ENCODE peak calls at places on chromosome 1, in seven cellular contexts. One of them, this sample, is unnamed.

GRCh38 chr1:3708696-3709246 is 43.5 kb upstream of the CCDC27 start:
- DNase-seq in posterior cingulate gyrus: no peak
- DNase-seq in H4: no peak
- DNase-seq in astrocyte of the spinal cord: no peak
- DNase-seq in stimulated activated CD4-positive, alpha-beta T cell treated with anti-CD3 and anti-CD28 coated beads, Interleukin-15, amount 100 ng/mL, for 24 hours: no peak
- DNase-seq in naive thymus-derived CD4-positive, alpha-beta T cell: no peak
- DNase-seq in naive thymus-derived CD8-positive, alpha-beta T cell: no peak
- DNase-seq in this sample: peak

GRCh38 chr1:13930151-13930550 is 230.2 kb downstream of the PRDM2 start:
- DNase-seq in astrocyte of the spinal cord: no peak
- DNase-seq in stimulated activated CD4-positive, alpha-beta T cell treated with anti-CD3 and anti-CD28 coated beads, Interleukin-15, amount 100 ng/mL, for 24 hours: peak
- DNase-seq in naive thymus-derived CD4-positive, alpha-beta T cell: no peak
- DNase-seq in posterior cingulate gyrus: no peak
- DNase-seq in H4: peak
- DNase-seq in naive thymus-derived CD8-positive, alpha-beta T cell: no peak
- DNase-seq in this sample: peak

GRCh38 chr1:156980551-156980950 is 60.1 kb downstream of the LRRC71 start:
- DNase-seq in naive thymus-derived CD4-positive, alpha-beta T cell: no peak
- DNase-seq in stimulated activated CD4-positive, alpha-beta T cell treated with anti-CD3 and anti-CD28 coated beads, Interleukin-15, amount 100 ng/mL, for 24 hours: no peak
- DNase-seq in naive thymus-derived CD8-positive, alpha-beta T cell: no peak
- DNase-seq in H4: no peak
- DNase-seq in astrocyte of the spinal cord: no peak
- DNase-seq in posterior cingulate gyrus: no peak
- DNase-seq in this sample: no peak

GRCh38 chr1:230979389-230979716 is 459 bp downstream of the ARV1 start:
- DNase-seq in H4: no peak
- DNase-seq in astrocyte of the spinal cord: no peak
- DNase-seq in naive thymus-derived CD4-positive, alpha-beta T cell: no peak
- DNase-seq in naive thymus-derived CD8-positive, alpha-beta T cell: no peak
- DNase-seq in posterior cingulate gyrus: no peak
- DNase-seq in stimulated activated CD4-positive, alpha-beta T cell treated with anti-CD3 and anti-CD28 coated beads, Interleukin-15, amount 100 ng/mL, for 24 hours: no peak
- DNase-seq in this sample: no peak

GRCh38 chr1:148307583-148308185 is 155.6 kb upstream of the NBPF11 start:
- DNase-seq in posterior cingulate gyrus: no peak
- DNase-seq in naive thymus-derived CD8-positive, alpha-beta T cell: no peak
- DNase-seq in naive thymus-derived CD4-positive, alpha-beta T cell: no peak
- DNase-seq in stimulated activated CD4-positive, alpha-beta T cell treated with anti-CD3 and anti-CD28 coated beads, Interleukin-15, amount 100 ng/mL, for 24 hours: no peak
- DNase-seq in astrocyte of the spinal cord: no peak
- DNase-seq in H4: no peak
- DNase-seq in this sample: peak

GRCh38 chr1:205512059-205513045 is 7.9 kb downstream of the CDK18 start:
- DNase-seq in naive thymus-derived CD4-positive, alpha-beta T cell: no peak
- DNase-seq in astrocyte of the spinal cord: no peak
- DNase-seq in naive thymus-derived CD8-positive, alpha-beta T cell: no peak
- DNase-seq in posterior cingulate gyrus: no peak
- DNase-seq in stimulated activated CD4-positive, alpha-beta T cell treated with anti-CD3 and anti-CD28 coated beads, Interleukin-15, amount 100 ng/mL, for 24 hours: no peak
- DNase-seq in H4: no peak
- DNase-seq in this sample: no peak

GRCh38 chr1:111742938-111743549 is 3.8 kb upstream of the INKA2 start:
- DNase-seq in astrocyte of the spinal cord: no peak
- DNase-seq in H4: no peak
- DNase-seq in stimulated activated CD4-positive, alpha-beta T cell treated with anti-CD3 and anti-CD28 coated beads, Interleukin-15, amount 100 ng/mL, for 24 hours: no peak
- DNase-seq in naive thymus-derived CD4-positive, alpha-beta T cell: no peak
- DNase-seq in posterior cingulate gyrus: no peak
- DNase-seq in naive thymus-derived CD8-positive, alpha-beta T cell: no peak
- DNase-seq in this sample: no peak

GRCh38 chr1:2635271-2636010 is 2.6 kb upstream of the MMEL1 start:
- DNase-seq in naive thymus-derived CD8-positive, alpha-beta T cell: no peak
- DNase-seq in stimulated activated CD4-positive, alpha-beta T cell treated with anti-CD3 and anti-CD28 coated beads, Interleukin-15, amount 100 ng/mL, for 24 hours: no peak
- DNase-seq in posterior cingulate gyrus: no peak
- DNase-seq in astrocyte of the spinal cord: no peak
- DNase-seq in naive thymus-derived CD4-positive, alpha-beta T cell: no peak
- DNase-seq in H4: no peak
- DNase-seq in this sample: no peak

GRCh38 chr1:192559115-192560006 is 16.2 kb upstream of the RGS1 start:
- DNase-seq in posterior cingulate gyrus: no peak
- DNase-seq in stimulated activated CD4-positive, alpha-beta T cell treated with anti-CD3 and anti-CD28 coated beads, Interleukin-15, amount 100 ng/mL, for 24 hours: no peak
- DNase-seq in naive thymus-derived CD8-positive, alpha-beta T cell: no peak
- DNase-seq in H4: peak
- DNase-seq in naive thymus-derived CD4-positive, alpha-beta T cell: no peak
- DNase-seq in astrocyte of the spinal cord: peak
- DNase-seq in this sample: no peak

GRCh38 chr1:236354330-236355147 is 39.5 kb upstream of the EDARADD start:
- DNase-seq in astrocyte of the spinal cord: peak
- DNase-seq in naive thymus-derived CD4-positive, alpha-beta T cell: no peak
- DNase-seq in posterior cingulate gyrus: no peak
- DNase-seq in naive thymus-derived CD8-positive, alpha-beta T cell: no peak
- DNase-seq in H4: peak
- DNase-seq in stimulated activated CD4-positive, alpha-beta T cell treated with anti-CD3 and anti-CD28 coated beads, Interleukin-15, amount 100 ng/mL, for 24 hours: no peak
- DNase-seq in this sample: no peak

GRCh38 chr1:211625040-211625439 is 46.1 kb upstream of the SLC30A1 start:
- DNase-seq in H4: no peak
- DNase-seq in naive thymus-derived CD8-positive, alpha-beta T cell: peak
- DNase-seq in astrocyte of the spinal cord: peak
- DNase-seq in naive thymus-derived CD4-positive, alpha-beta T cell: peak
- DNase-seq in stimulated activated CD4-positive, alpha-beta T cell treated with anti-CD3 and anti-CD28 coated beads, Interleukin-15, amount 100 ng/mL, for 24 hours: no peak
- DNase-seq in posterior cingulate gyrus: no peak
- DNase-seq in this sample: no peak

This sample was measured in body of pancreas.